ENCODE peak calls at places on chromosomes 4 and X, in eight cellular contexts. One of them, this sample, is unnamed.

GRCh38 chr4:164779811-164780216 is 25.9 kb downstream of the SMIM31 start:
- DNase-seq in heart right ventricle: no peak
- DNase-seq in Calu3: peak
- DNase-seq in T-helper 1 cell: no peak
- DNase-seq in sciatic nerve: no peak
- DNase-seq in Jurkat, Clone E6-1: peak
- DNase-seq in ovary: no peak
- DNase-seq in uterus: no peak
- DNase-seq in this sample: no peak

GRCh38 chr4:105979506-105979905 is 84.2 kb downstream of the NPNT start:
- DNase-seq in heart right ventricle: no peak
- DNase-seq in Calu3: no peak
- DNase-seq in T-helper 1 cell: no peak
- DNase-seq in sciatic nerve: no peak
- DNase-seq in Jurkat, Clone E6-1: no peak
- DNase-seq in ovary: no peak
- DNase-seq in uterus: no peak
- DNase-seq in this sample: no peak

GRCh38 chrX:48531359-48531954 is 8.1 kb upstream of the TBC1D25 start:
- DNase-seq in heart right ventricle: no peak
- DNase-seq in Calu3: peak
- DNase-seq in T-helper 1 cell: no peak
- DNase-seq in sciatic nerve: no peak
- DNase-seq in Jurkat, Clone E6-1: no peak
- DNase-seq in ovary: no peak
- DNase-seq in uterus: no peak
- DNase-seq in this sample: no peak

GRCh38 chrX:6813836-6814370 is 279.0 kb upstream of the VCX3A start:
- DNase-seq in heart right ventricle: no peak
- DNase-seq in Calu3: no peak
- DNase-seq in T-helper 1 cell: no peak
- DNase-seq in sciatic nerve: no peak
- DNase-seq in Jurkat, Clone E6-1: no peak
- DNase-seq in ovary: no peak
- DNase-seq in uterus: no peak
- DNase-seq in this sample: no peak

GRCh38 chr4:176774852-176775251 is 17.9 kb downstream of the VEGFC start:
- DNase-seq in heart right ventricle: no peak
- DNase-seq in Calu3: no peak
- DNase-seq in T-helper 1 cell: no peak
- DNase-seq in sciatic nerve: no peak
- DNase-seq in Jurkat, Clone E6-1: no peak
- DNase-seq in ovary: no peak
- DNase-seq in uterus: no peak
- DNase-seq in this sample: no peak

GRCh38 chr4:177235026-177235425 is 74.6 kb upstream of the NEIL3 start:
- DNase-seq in heart right ventricle: no peak
- DNase-seq in Calu3: no peak
- DNase-seq in T-helper 1 cell: no peak
- DNase-seq in sciatic nerve: no peak
- DNase-seq in Jurkat, Clone E6-1: no peak
- DNase-seq in ovary: no peak
- DNase-seq in uterus: no peak
- DNase-seq in this sample: no peak

GRCh38 chrX:9131066-9131465 is 97.1 kb upstream of the FAM9B start:
- DNase-seq in heart right ventricle: no peak
- DNase-seq in Calu3: no peak
- DNase-seq in T-helper 1 cell: no peak
- DNase-seq in sciatic nerve: no peak
- DNase-seq in Jurkat, Clone E6-1: no peak
- DNase-seq in ovary: no peak
- DNase-seq in uterus: no peak
- DNase-seq in this sample: no peak

GRCh38 chr4:21290562-21290961 is 590.3 kb downstream of the PACRGL start:
- DNase-seq in heart right ventricle: no peak
- DNase-seq in Calu3: no peak
- DNase-seq in T-helper 1 cell: no peak
- DNase-seq in sciatic nerve: no peak
- DNase-seq in Jurkat, Clone E6-1: peak
- DNase-seq in ovary: no peak
- DNase-seq in uterus: no peak
- DNase-seq in this sample: no peak

GRCh38 chr4:61374612-61374920 is 174.4 kb downstream of the ADGRL3 start:
- DNase-seq in heart right ventricle: no peak
- DNase-seq in Calu3: no peak
- DNase-seq in T-helper 1 cell: no peak
- DNase-seq in sciatic nerve: no peak
- DNase-seq in Jurkat, Clone E6-1: no peak
- DNase-seq in ovary: no peak
- DNase-seq in uterus: no peak
- DNase-seq in this sample: no peak

GRCh38 chrX:74788545-74789086 is 136.6 kb downstream of the NEXMIF start:
- DNase-seq in heart right ventricle: no peak
- DNase-seq in Calu3: no peak
- DNase-seq in T-helper 1 cell: no peak
- DNase-seq in sciatic nerve: no peak
- DNase-seq in Jurkat, Clone E6-1: no peak
- DNase-seq in ovary: no peak
- DNase-seq in uterus: no peak
- DNase-seq in this sample: no peak

GRCh38 chrX:20437678-20438077 is 171.0 kb upstream of the RPS6KA3 start:
- DNase-seq in heart right ventricle: no peak
- DNase-seq in Calu3: no peak
- DNase-seq in T-helper 1 cell: no peak
- DNase-seq in sciatic nerve: no peak
- DNase-seq in Jurkat, Clone E6-1: peak
- DNase-seq in ovary: no peak
- DNase-seq in uterus: no peak
- DNase-seq in this sample: no peak

GRCh38 chrX:108186811-108187210 is 95.2 kb downstream of the ATG4A start:
- DNase-seq in heart right ventricle: no peak
- DNase-seq in Calu3: peak
- DNase-seq in T-helper 1 cell: no peak
- DNase-seq in sciatic nerve: no peak
- DNase-seq in Jurkat, Clone E6-1: no peak
- DNase-seq in ovary: no peak
- DNase-seq in uterus: no peak
- DNase-seq in this sample: no peak

GRCh38 chr4:100828986-100829685 is 311.3 kb upstream of the EMCN start:
- DNase-seq in heart right ventricle: no peak
- DNase-seq in Calu3: no peak
- DNase-seq in T-helper 1 cell: no peak
- DNase-seq in sciatic nerve: no peak
- DNase-seq in Jurkat, Clone E6-1: no peak
- DNase-seq in ovary: no peak
- DNase-seq in uterus: no peak
- DNase-seq in this sample: no peak

GRCh38 chr4:186058253-186058979 is 10.5 kb upstream of the TLR3 start:
- DNase-seq in heart right ventricle: no peak
- DNase-seq in Calu3: no peak
- DNase-seq in T-helper 1 cell: no peak
- DNase-seq in sciatic nerve: no peak
- DNase-seq in Jurkat, Clone E6-1: no peak
- DNase-seq in ovary: no peak
- DNase-seq in uterus: no peak
- DNase-seq in this sample: no peak

GRCh38 chr4:94406668-94407437 is 44.9 kb upstream of the PDLIM5 start:
- DNase-seq in heart right ventricle: peak
- DNase-seq in Calu3: peak
- DNase-seq in T-helper 1 cell: peak
- DNase-seq in sciatic nerve: peak
- DNase-seq in Jurkat, Clone E6-1: peak
- DNase-seq in ovary: peak
- DNase-seq in uterus: peak
- DNase-seq in this sample: no peak

GRCh38 chrX:71989768-71990167 is 79.1 kb downstream of the NHSL2 start:
- DNase-seq in heart right ventricle: peak
- DNase-seq in Calu3: peak
- DNase-seq in T-helper 1 cell: no peak
- DNase-seq in sciatic nerve: peak
- DNase-seq in Jurkat, Clone E6-1: no peak
- DNase-seq in ovary: no peak
- DNase-seq in uterus: no peak
- DNase-seq in this sample: peak

GRCh38 chrX:149282909-149283308 is 222.2 kb downstream of the IDS start:
- DNase-seq in heart right ventricle: no peak
- DNase-seq in Calu3: no peak
- DNase-seq in T-helper 1 cell: no peak
- DNase-seq in sciatic nerve: no peak
- DNase-seq in Jurkat, Clone E6-1: no peak
- DNase-seq in ovary: no peak
- DNase-seq in uterus: no peak
- DNase-seq in this sample: no peak

GRCh38 chrX:112520124-112520523 is 159.6 kb downstream of the LHFPL1 start:
- DNase-seq in heart right ventricle: no peak
- DNase-seq in Calu3: no peak
- DNase-seq in T-helper 1 cell: no peak
- DNase-seq in sciatic nerve: no peak
- DNase-seq in Jurkat, Clone E6-1: no peak
- DNase-seq in ovary: no peak
- DNase-seq in uterus: no peak
- DNase-seq in this sample: no peak

GRCh38 chr4:128573781-128574508 is 235.6 kb upstream of the JADE1 start:
- DNase-seq in heart right ventricle: no peak
- DNase-seq in Calu3: no peak
- DNase-seq in T-helper 1 cell: no peak
- DNase-seq in sciatic nerve: no peak
- DNase-seq in Jurkat, Clone E6-1: no peak
- DNase-seq in ovary: no peak
- DNase-seq in uterus: no peak
- DNase-seq in this sample: no peak

GRCh38 chr4:101643201-101643600 is 147.3 kb upstream of the BANK1 start:
- DNase-seq in heart right ventricle: no peak
- DNase-seq in Calu3: no peak
- DNase-seq in T-helper 1 cell: no peak
- DNase-seq in sciatic nerve: no peak
- DNase-seq in Jurkat, Clone E6-1: no peak
- DNase-seq in ovary: no peak
- DNase-seq in uterus: no peak
- DNase-seq in this sample: no peak

GRCh38 chrX:126170715-126171114 is 4.6 kb upstream of the DCAF12L2 start:
- DNase-seq in heart right ventricle: no peak
- DNase-seq in Calu3: no peak
- DNase-seq in T-helper 1 cell: no peak
- DNase-seq in sciatic nerve: no peak
- DNase-seq in Jurkat, Clone E6-1: no peak
- DNase-seq in ovary: no peak
- DNase-seq in uterus: no peak
- DNase-seq in this sample: no peak

GRCh38 chr4:4677825-4678522 is 136.1 kb upstream of the STX18 start:
- DNase-seq in heart right ventricle: peak
- DNase-seq in Calu3: no peak
- DNase-seq in T-helper 1 cell: no peak
- DNase-seq in sciatic nerve: no peak
- DNase-seq in Jurkat, Clone E6-1: peak
- DNase-seq in ovary: no peak
- DNase-seq in uterus: peak
- DNase-seq in this sample: no peak

GRCh38 chr4:14729605-14730004 is 272.7 kb upstream of the CPEB2 start:
- DNase-seq in heart right ventricle: no peak
- DNase-seq in Calu3: no peak
- DNase-seq in T-helper 1 cell: no peak
- DNase-seq in sciatic nerve: no peak
- DNase-seq in Jurkat, Clone E6-1: no peak
- DNase-seq in ovary: no peak
- DNase-seq in uterus: no peak
- DNase-seq in this sample: no peak

GRCh38 chrX:72042860-72043248 is 88.9 kb downstream of the RTL5 start:
- DNase-seq in heart right ventricle: no peak
- DNase-seq in Calu3: no peak
- DNase-seq in T-helper 1 cell: no peak
- DNase-seq in sciatic nerve: no peak
- DNase-seq in Jurkat, Clone E6-1: peak
- DNase-seq in ovary: no peak
- DNase-seq in uterus: no peak
- DNase-seq in this sample: no peak

GRCh38 chrX:129984196-129984962 is 1.9 kb downstream of the BCORL1 start:
- DNase-seq in heart right ventricle: peak
- DNase-seq in Calu3: peak
- DNase-seq in T-helper 1 cell: peak
- DNase-seq in sciatic nerve: peak
- DNase-seq in Jurkat, Clone E6-1: no peak
- DNase-seq in ovary: peak
- DNase-seq in uterus: peak
- DNase-seq in this sample: peak

GRCh38 chr4:15398001-15398400 is 29.8 kb upstream of the C1QTNF7 start:
- DNase-seq in heart right ventricle: no peak
- DNase-seq in Calu3: no peak
- DNase-seq in T-helper 1 cell: no peak
- DNase-seq in sciatic nerve: no peak
- DNase-seq in Jurkat, Clone E6-1: no peak
- DNase-seq in ovary: no peak
- DNase-seq in uterus: no peak
- DNase-seq in this sample: no peak

GRCh38 chr4:72569719-72570235 is 756 bp upstream of the ADAMTS3 start:
- DNase-seq in heart right ventricle: no peak
- DNase-seq in Calu3: no peak
- DNase-seq in T-helper 1 cell: no peak
- DNase-seq in sciatic nerve: no peak
- DNase-seq in Jurkat, Clone E6-1: no peak
- DNase-seq in ovary: no peak
- DNase-seq in uterus: no peak
- DNase-seq in this sample: no peak

GRCh38 chrX:131792789-131793462 is 230.2 kb upstream of the STK26 start:
- DNase-seq in heart right ventricle: peak
- DNase-seq in Calu3: no peak
- DNase-seq in T-helper 1 cell: no peak
- DNase-seq in sciatic nerve: peak
- DNase-seq in Jurkat, Clone E6-1: no peak
- DNase-seq in ovary: peak
- DNase-seq in uterus: peak
- DNase-seq in this sample: peak

GRCh38 chr4:188993871-188994270 is 854.6 kb downstream of the TRIML1 start:
- DNase-seq in heart right ventricle: no peak
- DNase-seq in Calu3: no peak
- DNase-seq in T-helper 1 cell: no peak
- DNase-seq in sciatic nerve: no peak
- DNase-seq in Jurkat, Clone E6-1: no peak
- DNase-seq in ovary: no peak
- DNase-seq in uterus: no peak
- DNase-seq in this sample: no peak

GRCh38 chr4:89305712-89306437 is 1.7 kb downstream of the GPRIN3 start:
- DNase-seq in heart right ventricle: no peak
- DNase-seq in Calu3: peak
- DNase-seq in T-helper 1 cell: no peak
- DNase-seq in sciatic nerve: no peak
- DNase-seq in Jurkat, Clone E6-1: no peak
- DNase-seq in ovary: no peak
- DNase-seq in uterus: no peak
- DNase-seq in this sample: no peak